ENCODE peak calls at places on chromosomes 2 and 18, in seven cellular contexts. One of them, this sample, is unnamed.

GRCh38 chr2:231326404-231326803 is 69.1 kb upstream of the B3GNT7 start:
- DNase-seq in astrocyte of the spinal cord: no peak
- DNase-seq in glomerular endothelial cell: no peak
- DNase-seq in left cardiac atrium: no peak
- DNase-seq in DMS153: no peak
- DNase-seq in left lung: no peak
- DNase-seq in B cell: no peak
- DNase-seq in this sample: no peak

GRCh38 chr18:31156831-31157763 is 5.6 kb downstream of the DSC1 start:
- DNase-seq in astrocyte of the spinal cord: no peak
- DNase-seq in glomerular endothelial cell: no peak
- DNase-seq in left cardiac atrium: no peak
- DNase-seq in DMS153: no peak
- DNase-seq in left lung: no peak
- DNase-seq in B cell: no peak
- DNase-seq in this sample: no peak

GRCh38 chr2:55779459-55780421 is 86.1 kb upstream of the PNPT1 start:
- DNase-seq in astrocyte of the spinal cord: peak
- DNase-seq in glomerular endothelial cell: peak
- DNase-seq in left cardiac atrium: no peak
- DNase-seq in DMS153: no peak
- DNase-seq in left lung: no peak
- DNase-seq in B cell: no peak
- DNase-seq in this sample: peak

GRCh38 chr2:206831442-206831995 is 66.1 kb downstream of the FASTKD2 start:
- DNase-seq in astrocyte of the spinal cord: no peak
- DNase-seq in glomerular endothelial cell: no peak
- DNase-seq in left cardiac atrium: no peak
- DNase-seq in DMS153: no peak
- DNase-seq in left lung: no peak
- DNase-seq in B cell: no peak
- DNase-seq in this sample: no peak

GRCh38 chr2:131121464-131121863 is 16.3 kb downstream of the PLEKHB2 start:
- DNase-seq in astrocyte of the spinal cord: no peak
- DNase-seq in glomerular endothelial cell: no peak
- DNase-seq in left cardiac atrium: no peak
- DNase-seq in DMS153: no peak
- DNase-seq in left lung: no peak
- DNase-seq in B cell: no peak
- DNase-seq in this sample: no peak

GRCh38 chr2:206616141-206616540 is 26.1 kb upstream of the FAM237A start:
- DNase-seq in astrocyte of the spinal cord: no peak
- DNase-seq in glomerular endothelial cell: no peak
- DNase-seq in left cardiac atrium: no peak
- DNase-seq in DMS153: no peak
- DNase-seq in left lung: no peak
- DNase-seq in B cell: no peak
- DNase-seq in this sample: no peak

GRCh38 chr2:219446101-219446504 is 11.5 kb downstream of the SPEG start:
- DNase-seq in astrocyte of the spinal cord: peak
- DNase-seq in glomerular endothelial cell: peak
- DNase-seq in left cardiac atrium: no peak
- DNase-seq in DMS153: peak
- DNase-seq in left lung: no peak
- DNase-seq in B cell: no peak
- DNase-seq in this sample: no peak

GRCh38 chr18:46950064-46950656 is 32.8 kb downstream of the KATNAL2 start:
- DNase-seq in astrocyte of the spinal cord: peak
- DNase-seq in glomerular endothelial cell: no peak
- DNase-seq in left cardiac atrium: no peak
- DNase-seq in DMS153: no peak
- DNase-seq in left lung: no peak
- DNase-seq in B cell: no peak
- DNase-seq in this sample: peak

GRCh38 chr2:230347659-230348305 is 20.8 kb downstream of the SP140L start:
- DNase-seq in astrocyte of the spinal cord: no peak
- DNase-seq in glomerular endothelial cell: no peak
- DNase-seq in left cardiac atrium: no peak
- DNase-seq in DMS153: no peak
- DNase-seq in left lung: no peak
- DNase-seq in B cell: no peak
- DNase-seq in this sample: no peak

GRCh38 chr2:50687327-50687726 is 344.6 kb downstream of the NRXN1 start:
- DNase-seq in astrocyte of the spinal cord: no peak
- DNase-seq in glomerular endothelial cell: no peak
- DNase-seq in left cardiac atrium: no peak
- DNase-seq in DMS153: no peak
- DNase-seq in left lung: no peak
- DNase-seq in B cell: no peak
- DNase-seq in this sample: no peak

GRCh38 chr2:85302106-85302505 is 25.7 kb downstream of the TGOLN2 start:
- DNase-seq in astrocyte of the spinal cord: no peak
- DNase-seq in glomerular endothelial cell: no peak
- DNase-seq in left cardiac atrium: no peak
- DNase-seq in DMS153: no peak
- DNase-seq in left lung: no peak
- DNase-seq in B cell: no peak
- DNase-seq in this sample: no peak

GRCh38 chr18:49865401-49865800 is 52.1 kb upstream of the ACAA2 start:
- DNase-seq in astrocyte of the spinal cord: no peak
- DNase-seq in glomerular endothelial cell: no peak
- DNase-seq in left cardiac atrium: no peak
- DNase-seq in DMS153: no peak
- DNase-seq in left lung: no peak
- DNase-seq in B cell: no peak
- DNase-seq in this sample: no peak

GRCh38 chr2:197885587-197885986 is 81.2 kb downstream of the PLCL1 start:
- DNase-seq in astrocyte of the spinal cord: no peak
- DNase-seq in glomerular endothelial cell: no peak
- DNase-seq in left cardiac atrium: no peak
- DNase-seq in DMS153: no peak
- DNase-seq in left lung: no peak
- DNase-seq in B cell: no peak
- DNase-seq in this sample: no peak

GRCh38 chr2:225120175-225120574 is 77.9 kb upstream of the DOCK10 start:
- DNase-seq in astrocyte of the spinal cord: peak
- DNase-seq in glomerular endothelial cell: no peak
- DNase-seq in left cardiac atrium: no peak
- DNase-seq in DMS153: no peak
- DNase-seq in left lung: no peak
- DNase-seq in B cell: no peak
- DNase-seq in this sample: no peak

GRCh38 chr2:152646775-152647174 is 70.5 kb downstream of the PRPF40A start:
- DNase-seq in astrocyte of the spinal cord: peak
- DNase-seq in glomerular endothelial cell: no peak
- DNase-seq in left cardiac atrium: no peak
- DNase-seq in DMS153: no peak
- DNase-seq in left lung: no peak
- DNase-seq in B cell: no peak
- DNase-seq in this sample: no peak

GRCh38 chr2:39661771-39662325 is 3.9 kb upstream of the TMEM178A start:
- DNase-seq in astrocyte of the spinal cord: no peak
- DNase-seq in glomerular endothelial cell: no peak
- DNase-seq in left cardiac atrium: no peak
- DNase-seq in DMS153: no peak
- DNase-seq in left lung: no peak
- DNase-seq in B cell: no peak
- DNase-seq in this sample: no peak

This sample was measured in dermis microvascular lymphatic vessel endothelial cell.